ENCODE peak calls at places on chromosomes 11 and 22, in six cellular contexts. M, Z, C, Y, V and S are unnamed samples.

GRCh38 chr22:28883917-28884753 is 763 bp downstream of the ZNRF3 start:
- DNase-seq in C (peak; percentile 8), Z (peak; percentile 86), M (no peak), Y (no peak), V (no peak), S (no peak)

GRCh38 chr22:27627901-27628300 is 173.7 kb downstream of the MN1 start:
- DNase-seq in M (no peak), Z (no peak), Y (no peak), C (no peak), V (no peak), S (no peak)

GRCh38 chr22:23147632-23148387 is 2.5 kb downstream of the RAB36 start:
- DNase-seq in M (no peak), Y (no peak), V (no peak), Z (no peak), C (no peak), S (no peak)

GRCh38 chr22:36565686-36566085 is 36.7 kb upstream of the EIF3D start:
- DNase-seq in M (no peak), Y (no peak), V (no peak), C (no peak), Z (no peak), S (no peak)

GRCh38 chr11:66861051-66861773 is 4.3 kb downstream of the LRFN4 start:
- DNase-seq in M (no peak), Z (no peak), Y (no peak), V (no peak), C (no peak), S (no peak)

GRCh38 chr11:120830092-120830491 is 193.8 kb upstream of the TBCEL start:
- DNase-seq in M (no peak), C (no peak), Y (no peak), Z (no peak), V (no peak), S (peak; percentile 62)

GRCh38 chr11:96306933-96307747 is 35.9 kb downstream of the MAML2 start:
- DNase-seq in Y (peak; percentile 99), V (no peak), C (no peak), Z (peak; percentile 93), M (peak; percentile 61), S (no peak)

GRCh38 chr22:36021649-36022048 is 7.0 kb downstream of the RBFOX2 start:
- DNase-seq in M (no peak), Z (no peak), Y (no peak), V (no peak), C (no peak), S (peak; percentile 81)

GRCh38 chr11:79335681-79336080 is 105.1 kb downstream of the TENM4 start:
- DNase-seq in C (no peak), Y (no peak), M (no peak), Z (no peak), V (no peak), S (peak; percentile 10)

GRCh38 chr11:116733386-116733755 is 39.4 kb downstream of the BUD13 start:
- DNase-seq in Y (no peak), C (no peak), M (no peak), Z (peak; percentile 67), V (no peak), S (no peak)